ENCODE peak calls at places on chromosomes 12 and 14, in nine cellular contexts. W is stomach, H is esophagus muscularis mucosa, B is GM12878, K is upper lobe of left lung, A is tibial nerve, V is H1, G is suprapubic skin, O is ovary. T is an unnamed sample. For H3K36me3, the result is how much of the 10 kb centered on the place peaks cover.

GRCh38 chr14:86038401-86038985 is 508.5 kb downstream of the FLRT2 start:
- DNase-seq in V (peak), G (no peak), A (no peak), K (peak), B (no peak), H (no peak), O (no peak), W (peak), T (peak)

GRCh38 chr14:100076630-100077029 is 11.4 kb downstream of the EVL start:
- DNase-seq in A (peak), H (peak), K (peak), V (no peak), G (peak), B (no peak), O (no peak), W (no peak), T (no peak)

GRCh38 chr14:89269404-89269803 is 147.6 kb downstream of the FOXN3 start:
- DNase-seq in K (no peak), V (no peak), A (no peak), B (no peak), W (no peak), H (no peak), G (no peak), O (no peak), T (no peak)

GRCh38 chr12:123907021-123907420 is 65.6 kb downstream of the CCDC92 start:
- DNase-seq in G (no peak), O (no peak), K (no peak), W (no peak), A (no peak), H (no peak), B (no peak), V (no peak), T (no peak)

GRCh38 chr12:88156075-88156654 is 14.1 kb downstream of the TMTC3 start:
- DNase-seq in K (no peak), H (no peak), V (no peak), G (no peak), A (no peak), O (no peak), W (no peak), B (no peak), T (no peak)

GRCh38 chr12:127810026-127810425 is 456.9 kb upstream of the TMEM132C start:
- DNase-seq in H (no peak), V (no peak), A (no peak), W (no peak), B (no peak), K (no peak), G (no peak), O (no peak), T (no peak)

GRCh38 chr14:89667983-89668382 is 250.9 kb upstream of the FOXN3 start:
- DNase-seq in V (no peak), W (no peak), G (no peak), H (no peak), O (no peak), A (no peak), K (no peak), B (no peak), T (no peak)

GRCh38 chr12:13000616-13000934 is 510 bp upstream of the HEBP1 start:
- DNase-seq in G (no peak), O (no peak), H (no peak), B (no peak), K (peak), A (no peak), V (no peak), W (no peak), T (no peak)

GRCh38 chr14:72790887-72791566 is 102.9 kb downstream of the DPF3 start:
- DNase-seq in B (no peak), G (no peak), A (no peak), O (no peak), V (no peak), K (no peak), W (no peak), H (no peak), T (no peak)

GRCh38 chr12:124501827-124502226 is 65.6 kb downstream of the NCOR2 start:
- DNase-seq in H (no peak), V (no peak), W (no peak), G (no peak), K (no peak), A (no peak), B (no peak), O (no peak), T (no peak)

GRCh38 chr12:95870897-95871296 is 12.1 kb downstream of the SNRPF start:
- DNase-seq in B (no peak), G (no peak), V (no peak), H (no peak), W (no peak), A (no peak), K (no peak), O (no peak), T (no peak)

GRCh38 chr14:34580381-34580780 is 40.9 kb upstream of the EAPP start:
- DNase-seq in H (no peak), A (no peak), K (no peak), O (no peak), B (no peak), G (peak), V (no peak), W (peak), T (no peak)

GRCh38 chr12:115466076-115466475 is 782.1 kb upstream of the TBX3 start:
- DNase-seq in V (no peak), O (no peak), K (no peak), H (no peak), G (no peak), W (no peak), B (no peak), A (no peak), T (no peak)

GRCh38 chr12:90122716-90123115 is 414.1 kb upstream of the ATP2B1 start:
- DNase-seq in V (no peak), W (no peak), B (no peak), G (no peak), K (no peak), H (no peak), A (no peak), O (no peak), T (no peak)

GRCh38 chr12:107983871-107984480 is 145.1 kb upstream of the WSCD2 start:
- DNase-seq in H (no peak), W (no peak), A (no peak), G (no peak), O (no peak), K (no peak), V (no peak), B (no peak), T (no peak)

GRCh38 chr14:95294834-95295599 is 24.7 kb downstream of the CLMN start:
- DNase-seq in H (no peak), O (no peak), B (no peak), V (no peak), A (no peak), W (peak), G (no peak), K (no peak), T (peak)

GRCh38 chr12:76274699-76275098 is 73.5 kb downstream of the BBS10 start:
- DNase-seq in O (no peak), H (no peak), G (no peak), A (no peak), B (no peak), V (no peak), W (no peak), K (no peak), T (no peak)

GRCh38 chr12:123971770-123972447 is 722 bp downstream of the CCDC92 start:
- DNase-seq in O (peak), V (peak), H (peak), W (peak), B (no peak), A (peak), G (peak), K (no peak), T (peak)

GRCh38 chr12:71581206-71581605 is 82.4 kb downstream of the ZFC3H1 start:
- DNase-seq in A (no peak), B (no peak), V (no peak), O (no peak), W (no peak), G (no peak), H (no peak), K (no peak), T (peak)

GRCh38 chr12:71584356-71584755 is 79.3 kb downstream of the ZFC3H1 start:
- DNase-seq in B (no peak), H (no peak), V (no peak), A (no peak), K (no peak), O (no peak), G (no peak), W (no peak), T (no peak)

GRCh38 chr12:71582925-71583324 is 80.7 kb downstream of the ZFC3H1 start:
- DNase-seq in V (no peak), A (no peak), B (no peak), K (no peak), W (no peak), O (no peak), H (no peak), G (no peak), T (no peak)

GRCh38 chr12:71587012-71587411 is 76.6 kb downstream of the ZFC3H1 start:
- DNase-seq in A (no peak), W (no peak), G (no peak), K (no peak), V (no peak), B (no peak), O (no peak), H (no peak), T (no peak)

GRCh38 chr12:71585218-71585617 is 78.4 kb downstream of the ZFC3H1 start:
- DNase-seq in H (no peak), V (no peak), A (no peak), O (no peak), G (no peak), W (no peak), B (no peak), K (no peak), T (no peak)
- TF ChIP-seq EP300 in H (no peak), V (no peak), A (no peak), O (no peak), G (no peak), W (no peak), B (no peak), K (no peak), T (no peak)

GRCh38 chr12:6074979-6075585 is 49.4 kb downstream of the VWF start:
- DNase-seq in H (no peak), W (peak), V (no peak), G (no peak), A (no peak), K (peak), O (no peak), B (no peak), T (peak)
- H3K27ac ChIP-seq in H (no peak), W (no peak), V (no peak), G (no peak), A (no peak), K (peak), O (no peak), B (no peak), T (no peak)

GRCh38 chr12:121440768-121441167 is 40.9 kb downstream of the RNF34 start:
- DNase-seq in G (no peak), A (no peak), B (no peak), K (no peak), W (no peak), O (no peak), H (no peak), V (no peak), T (no peak)
- H3K36me3 ChIP-seq in G (half or more), A (half or more), B (half or more), K (under half), W (half or more), O (under half), H (half or more), V (half or more), T (under half)

GRCh38 chr12:40672650-40673319 is 19.5 kb upstream of the CNTN1 start:
- DNase-seq in H (no peak), A (no peak), K (no peak), W (no peak), G (no peak), O (no peak), V (no peak), B (no peak), T (no peak)
- TF ChIP-seq EP300 in H (no peak), A (peak), K (no peak), W (no peak), G (no peak), O (no peak), V (no peak), B (no peak), T (no peak)

DNA sequence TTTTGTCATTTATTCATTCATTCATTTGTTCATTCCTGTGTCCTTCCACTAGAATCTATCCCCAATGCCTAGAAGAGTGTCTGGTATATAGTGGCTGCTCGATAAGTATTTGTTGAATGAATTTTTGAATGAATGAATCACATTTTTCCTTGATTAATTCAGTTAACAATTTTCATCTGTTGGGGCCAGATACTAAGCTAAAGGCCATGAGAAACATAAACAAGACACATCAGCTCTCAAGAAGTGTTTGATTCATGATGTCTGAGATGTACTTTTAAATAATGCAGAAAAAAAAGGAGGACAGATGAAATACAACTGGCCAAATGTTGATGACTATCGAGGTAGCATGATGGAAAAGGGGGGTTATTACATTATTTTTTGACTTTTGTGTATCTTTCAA is 48.1 kb upstream of the TMED10 start:
- DNase-seq in B (no peak), K (no peak), V (no peak), G (no peak), H (no peak), A (no peak), W (no peak), O (no peak), T (no peak)
- H3K27ac ChIP-seq in B (no peak), K (no peak), V (no peak), G (no peak), H (no peak), A (no peak), W (no peak), O (no peak), T (no peak)

GRCh38 chr12:48764521-48764920 is 24.4 kb downstream of the ADCY6 start:
- DNase-seq in G (no peak), A (no peak), H (no peak), V (no peak), W (peak), O (no peak), K (no peak), B (no peak), T (peak)
- H3K36me3 ChIP-seq in G (under half), A (under half), H (under half), V (under half), W (under half), O (under half), K (under half), B (under half), T (under half)

DNA sequence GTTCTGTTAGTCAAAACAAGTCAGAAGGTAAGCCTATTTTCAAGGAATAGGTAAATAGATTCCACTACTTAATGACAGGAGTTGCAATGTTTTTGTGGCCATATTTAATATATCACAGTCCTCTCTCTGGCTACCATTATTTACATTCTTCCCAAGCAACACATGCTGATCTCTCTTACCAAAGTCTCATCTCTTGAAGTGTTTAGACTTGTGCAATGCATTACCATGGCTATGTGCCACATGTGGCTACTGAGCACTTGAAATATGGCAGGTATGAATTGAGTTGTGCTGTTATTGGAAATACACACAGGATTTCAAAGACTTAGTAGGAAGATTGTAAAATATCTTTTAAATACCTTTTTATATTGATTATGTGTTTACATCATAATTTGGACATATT is 262.4 kb upstream of the PDE3A start:
- DNase-seq in V (no peak), H (no peak), O (no peak), W (no peak), A (no peak), G (no peak), K (no peak), B (no peak), T (no peak)
- TF ChIP-seq EP300 in V (no peak), H (no peak), O (no peak), W (no peak), A (no peak), G (no peak), K (no peak), B (no peak), T (no peak)

GRCh38 chr12:121970901-121971300 is 50.8 kb upstream of the BCL7A start:
- DNase-seq in B (no peak), V (no peak), A (no peak), K (no peak), G (no peak), W (no peak), H (no peak), O (no peak), T (no peak)
- H3K27ac ChIP-seq in B (no peak), V (no peak), A (no peak), K (no peak), G (no peak), W (no peak), H (no peak), O (no peak), T (no peak)

GRCh38 chr12:109448272-109448671 is 28.8 kb downstream of the KCTD10 start:
- DNase-seq in V (no peak), O (no peak), A (no peak), B (no peak), G (no peak), W (no peak), K (no peak), H (no peak), T (no peak)

GRCh38 chr12:109447482-109447881 is 29.6 kb downstream of the KCTD10 start:
- DNase-seq in H (no peak), A (no peak), K (no peak), V (no peak), W (no peak), O (no peak), B (no peak), G (no peak), T (peak)

GRCh38 chr12:109445224-109445623 is 31.9 kb downstream of the KCTD10 start:
- DNase-seq in H (no peak), W (no peak), V (no peak), A (no peak), B (no peak), O (no peak), G (no peak), K (no peak), T (no peak)

GRCh38 chr12:109448707-109449390 is 28.3 kb downstream of the KCTD10 start:
- DNase-seq in G (no peak), K (no peak), V (no peak), B (no peak), O (no peak), H (no peak), W (no peak), A (peak), T (peak)

GRCh38 chr12:109446869-109447268 is 30.2 kb downstream of the KCTD10 start:
- DNase-seq in O (no peak), W (no peak), V (no peak), A (no peak), B (no peak), G (no peak), K (no peak), H (no peak), T (peak)
- H3K36me3 ChIP-seq in O (under half), W (half or more), V (under half), A (half or more), B (under half), G (half or more), K (under half), H (half or more), T (under half)

T was measured in transverse colon.